ENCODE peak calls at places on chromosome 20, in ten cellular contexts. W is CD8-positive, alpha-beta T cell; Z is right cardiac atrium; V is fibroblast of lung; X is Peyer's patch; U is body of pancreas; N is spleen; Y is tibial nerve; P is endothelial cell of umbilical vein; T is cardiac muscle cell. I is an unnamed sample. For H3K4me1 and H3K27me3, the result is how much of the 10 kb centered on the place peaks cover.

GRCh38 chr20:5402903-5403531 is 86.3 kb upstream of the PROKR2 start:
- DNase-seq in Y (no peak), U (peak), N (no peak), T (peak), W (no peak), X (no peak), V (no peak), Z (no peak), P (peak), I (no peak)

GRCh38 chr20:48187891-48188290 is 402.6 kb upstream of the SULF2 start:
- DNase-seq in T (no peak), Y (no peak), W (no peak), P (no peak), N (no peak), Z (no peak), V (peak), X (no peak), U (no peak), I (no peak)

GRCh38 chr20:15699431-15700146 is 873.7 kb downstream of the KIF16B start:
- DNase-seq in U (no peak), Y (no peak), W (no peak), P (no peak), T (no peak), V (no peak), X (no peak), Z (no peak), N (no peak), I (no peak)

GRCh38 chr20:17227669-17228623 is 1.1 kb downstream of the PCSK2 start:
- DNase-seq in X (no peak), V (peak), W (no peak), P (no peak), Y (no peak), Z (peak), T (peak), N (no peak), U (peak), I (no peak)

GRCh38 chr20:53078761-53079482 is 106.8 kb downstream of the TSHZ2 start:
- DNase-seq in U (no peak), T (no peak), N (no peak), Y (no peak), X (no peak), P (no peak), V (peak), W (no peak), Z (no peak), I (no peak)

GRCh38 chr20:8515810-8516435 is 383.9 kb downstream of the PLCB1 start:
- DNase-seq in U (no peak), Y (no peak), X (no peak), P (no peak), Z (peak), V (no peak), W (no peak), T (peak), N (no peak), I (no peak)

GRCh38 chr20:57435498-57436222 is 44.5 kb downstream of the RBM38 start:
- DNase-seq in X (peak), T (peak), U (peak), V (peak), N (peak), Y (no peak), Z (peak), W (peak), P (no peak), I (peak)

GRCh38 chr20:25082498-25082873 is 545 bp upstream of the VSX1 start:
- DNase-seq in P (no peak), V (no peak), Z (no peak), W (no peak), Y (no peak), X (peak), N (no peak), U (no peak), T (no peak), I (no peak)

GRCh38 chr20:36574278-36575065 is 1.1 kb downstream of the TGIF2 start:
- DNase-seq in X (peak), W (peak), T (peak), U (peak), Z (peak), P (peak), N (peak), Y (no peak), V (peak), I (peak)

GRCh38 chr20:25340380-25340779 is 50.3 kb downstream of the ABHD12 start:
- DNase-seq in W (no peak), T (no peak), X (no peak), Y (no peak), U (no peak), P (no peak), Z (no peak), N (no peak), V (no peak), I (no peak)

GRCh38 chr20:23246682-23247664 is 103.6 kb upstream of the NXT1 start:
- DNase-seq in Y (peak), W (no peak), Z (peak), P (no peak), V (no peak), N (peak), U (no peak), T (no peak), X (no peak), I (no peak)

GRCh38 chr20:32820698-32821378 is 1.1 kb downstream of the MAPRE1 start:
- DNase-seq in T (no peak), P (no peak), V (no peak), U (no peak), W (no peak), N (peak), X (no peak), Z (no peak), Y (no peak), I (no peak)

GRCh38 chr20:54368578-54368977 is 106.8 kb upstream of the DOK5 start:
- DNase-seq in N (no peak), P (no peak), X (no peak), Y (no peak), V (no peak), W (no peak), U (no peak), Z (no peak), T (peak), I (no peak)

GRCh38 chr20:31943052-31943471 is 8.8 kb downstream of the PDRG1 start:
- DNase-seq in U (peak), Z (peak), N (no peak), P (no peak), Y (no peak), V (no peak), W (no peak), T (peak), X (no peak), I (no peak)

GRCh38 chr20:57601211-57601570 is 19.0 kb downstream of the ZBP1 start:
- DNase-seq in P (no peak), U (no peak), Z (no peak), X (no peak), W (no peak), V (peak), T (no peak), Y (no peak), N (no peak), I (no peak)

GRCh38 chr20:9613871-9614270 is 99.5 kb downstream of the LAMP5 start:
- DNase-seq in P (no peak), T (no peak), Y (no peak), W (no peak), Z (no peak), U (no peak), N (no peak), X (no peak), V (no peak), I (no peak)

GRCh38 chr20:19176483-19176882 is 36.0 kb upstream of the SLC24A3 start:
- DNase-seq in T (no peak), Y (no peak), X (no peak), N (no peak), Z (no peak), U (no peak), W (no peak), P (no peak), V (no peak), I (no peak)

GRCh38 chr20:51529758-51530157 is 12.8 kb downstream of the NFATC2 start:
- DNase-seq in X (peak), U (peak), Z (peak), V (no peak), W (peak), Y (no peak), T (no peak), P (no peak), N (peak), I (no peak)

GRCh38 chr20:21243811-21244210 is 59.3 kb upstream of the XRN2 start:
- DNase-seq in Z (no peak), Y (no peak), P (no peak), X (no peak), U (no peak), T (no peak), V (no peak), N (no peak), W (no peak), I (no peak)

GRCh38 chr20:43922614-43923013 is 8.0 kb downstream of the TOX2 start:
- DNase-seq in U (no peak), T (no peak), W (no peak), Y (no peak), P (no peak), X (no peak), V (no peak), N (no peak), Z (no peak), I (no peak)

GRCh38 chr20:36150489-36150846 is 4.1 kb upstream of the EPB41L1 start:
- DNase-seq in U (no peak), X (no peak), Y (no peak), T (no peak), W (no peak), Z (no peak), P (no peak), N (no peak), V (no peak), I (no peak)

GRCh38 chr20:13809855-13810254 is 25.0 kb downstream of the NDUFAF5 start:
- DNase-seq in T (no peak), X (no peak), W (no peak), N (no peak), V (no peak), Y (no peak), U (no peak), Z (no peak), P (no peak), I (no peak)

GRCh38 chr20:23881371-23881770 is 1.8 kb upstream of the CST5 start:
- DNase-seq in W (no peak), T (no peak), X (no peak), U (no peak), Y (no peak), P (no peak), N (no peak), Z (no peak), V (no peak), I (no peak)

GRCh38 chr20:23049933-23050838 is 714 bp upstream of the THBD start:
- DNase-seq in Z (peak), U (peak), V (no peak), T (peak), N (peak), W (no peak), Y (peak), X (no peak), P (no peak), I (no peak)

GRCh38 chr20:48823960-48824497 is 3.8 kb downstream of the PREX1 start:
- DNase-seq in Y (peak), V (peak), W (peak), T (peak), U (no peak), P (peak), X (no peak), N (no peak), Z (no peak), I (no peak)

GRCh38 chr20:53387983-53388675 is 205.5 kb downstream of the ZNF217 start:
- DNase-seq in N (no peak), X (no peak), Y (no peak), T (no peak), V (no peak), U (no peak), P (no peak), Z (no peak), W (peak), I (no peak)

GRCh38 chr20:4064118-4064962 is 49.0 kb upstream of the RNF24 start:
- DNase-seq in N (peak), W (no peak), U (peak), Z (peak), X (peak), T (peak), Y (peak), V (peak), P (peak), I (peak)
- H3K4me1 ChIP-seq in N (half or more), W (under half), U (under half), Z (under half), X (under half), T (under half), Y (under half), V (under half), P (under half), I (under half)

DNA sequence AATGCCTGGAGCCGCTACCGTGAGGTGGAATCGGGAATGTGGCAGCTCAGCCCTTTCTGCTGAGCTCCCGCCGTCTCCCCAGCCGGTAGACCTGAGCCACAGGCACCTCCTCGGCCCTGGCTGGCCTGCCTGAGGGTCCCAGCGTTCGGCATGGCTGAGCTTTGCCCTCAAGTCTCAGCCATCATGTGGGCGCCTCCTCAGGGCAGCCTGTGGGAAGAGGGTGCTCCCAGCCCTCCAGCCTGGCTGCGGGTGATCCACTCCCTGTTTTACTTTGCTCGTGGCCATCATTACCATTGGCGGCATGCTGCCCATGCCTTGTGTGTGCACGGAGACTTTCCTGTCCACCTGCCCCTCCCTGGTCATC is 329.7 kb downstream of the CDH4 start:
- DNase-seq in N (no peak), Y (no peak), Z (no peak), V (no peak), U (no peak), X (no peak), W (no peak), P (no peak), T (no peak), I (no peak)
- H3K27me3 ChIP-seq in N (under half), Y (under half), Z (under half), V (under half), U (under half), X (under half), W (under half), P (under half), T (under half), I (under half)

GRCh38 chr20:10674684-10675455 is 1.1 kb upstream of the JAG1 start:
- DNase-seq in Z (peak), U (peak), P (peak), T (peak), Y (peak), W (no peak), V (peak), N (peak), X (peak), I (peak)
- H3K4me3 ChIP-seq in Z (peak), U (peak), P (peak), T (peak), Y (peak), W (no peak), V (peak), N (peak), X (peak), I (peak)

DNA sequence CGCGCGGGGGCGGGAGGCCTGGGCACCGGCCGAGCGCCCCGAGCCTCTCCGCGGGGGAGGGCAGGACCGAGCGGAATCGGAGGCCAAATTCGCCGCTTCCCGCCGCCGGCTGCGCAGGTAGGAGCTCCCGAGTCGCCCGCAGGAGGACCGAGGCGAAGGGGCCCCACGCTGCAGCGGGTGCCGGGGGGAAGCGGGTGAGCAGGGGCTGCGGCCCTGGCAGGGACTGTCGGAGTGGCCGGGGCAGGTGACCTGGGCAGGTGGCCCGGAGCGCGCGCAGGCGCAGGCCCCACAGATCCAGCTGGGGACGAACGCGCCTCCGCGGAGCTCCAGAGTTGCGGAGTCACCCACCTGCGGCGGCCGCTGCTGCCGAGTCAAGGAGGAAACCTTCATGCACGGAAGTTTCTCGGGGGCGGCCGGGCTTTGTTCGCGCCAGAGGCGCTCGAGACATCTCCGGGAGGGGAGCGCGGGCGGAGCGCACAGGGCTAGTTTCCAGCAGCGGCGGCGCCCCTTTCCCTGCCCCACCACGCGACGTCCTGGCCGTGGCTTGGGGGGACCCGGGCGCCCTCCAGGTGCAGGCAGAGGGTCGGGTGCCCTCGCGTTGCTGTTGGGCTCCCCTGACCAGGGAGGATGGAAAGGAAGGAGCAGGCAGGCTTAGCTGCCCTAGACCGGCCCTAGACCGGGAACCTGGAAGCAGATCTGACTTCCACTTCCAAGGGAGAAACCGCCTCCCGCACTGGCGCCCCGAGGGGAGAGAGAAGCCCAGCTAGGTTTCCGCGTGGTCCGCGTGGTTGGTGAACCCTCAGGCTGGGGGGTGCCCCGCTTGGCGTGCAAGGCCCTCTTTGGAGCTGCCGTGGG is 590 bp downstream of the SLCO4A1 start:
- DNase-seq in Z (peak), V (peak), P (peak), T (no peak), X (peak), Y (no peak), N (peak), U (peak), W (peak), I (no peak)
- H3K4me1 ChIP-seq in Z (under half), V (under half), P (under half), T (under half), X (half or more), Y (under half), N (half or more), U (under half), W (under half), I (under half)

DNA sequence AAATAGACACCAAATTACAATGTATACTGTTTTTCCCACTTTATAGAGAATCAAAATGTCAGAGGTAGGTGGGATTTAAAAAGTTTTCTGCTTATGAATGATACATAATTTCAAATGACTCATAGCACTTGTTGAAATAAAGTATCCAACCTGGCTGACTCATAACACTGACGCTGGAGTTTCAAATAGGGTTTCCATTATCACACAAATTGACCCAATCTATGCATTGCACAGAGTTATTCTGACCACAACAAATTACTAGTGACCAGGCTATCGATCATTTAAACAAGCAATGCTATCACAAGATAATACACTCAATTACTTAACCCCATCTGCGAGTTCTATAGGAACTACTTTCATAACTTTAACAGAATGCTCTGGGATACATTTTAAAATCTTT is 31.9 kb upstream of the PRELID3B start:
- DNase-seq in V (peak), W (no peak), Z (no peak), P (no peak), Y (no peak), N (no peak), T (no peak), X (no peak), U (no peak), I (no peak)
- H3K27me3 ChIP-seq in V (under half), W (under half), Z (under half), P (under half), Y (under half), N (under half), T (under half), X (under half), U (under half), I (under half)

GRCh38 chr20:41046716-41047115 is 18.1 kb downstream of the TOP1 start:
- DNase-seq in T (no peak), U (no peak), V (peak), P (no peak), X (no peak), N (no peak), Y (no peak), Z (no peak), W (no peak), I (no peak)
- H3K4me3 ChIP-seq in T (no peak), U (no peak), V (no peak), P (no peak), X (no peak), N (no peak), Y (no peak), Z (no peak), W (no peak), I (no peak)

DNA sequence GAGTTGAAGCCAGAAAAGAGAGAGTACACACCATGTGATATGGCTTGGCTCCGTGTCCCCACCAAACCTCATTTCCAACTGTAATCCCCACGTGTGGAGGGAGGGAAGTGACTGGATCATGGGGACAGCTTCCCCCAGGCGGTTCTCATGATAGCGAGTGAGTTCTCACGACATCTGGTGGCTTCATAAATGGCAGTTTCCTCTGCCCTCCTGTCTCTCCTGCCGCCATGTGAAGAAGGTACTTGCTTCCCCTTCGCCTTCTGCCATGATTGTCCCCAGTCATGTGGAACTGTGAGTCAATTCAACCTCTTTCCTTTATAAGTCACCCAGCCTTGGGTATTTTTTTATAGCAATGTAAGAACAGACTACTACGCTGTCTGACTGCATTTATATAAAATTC is 40.3 kb downstream of the TAF4 start:
- DNase-seq in V (no peak), Z (no peak), T (no peak), W (no peak), Y (no peak), X (no peak), U (no peak), P (peak), N (no peak), I (peak)
- H3K4me1 ChIP-seq in V (under half), Z (under half), T (under half), W (under half), Y (under half), X (under half), U (under half), P (under half), N (under half), I (half or more)

DNA sequence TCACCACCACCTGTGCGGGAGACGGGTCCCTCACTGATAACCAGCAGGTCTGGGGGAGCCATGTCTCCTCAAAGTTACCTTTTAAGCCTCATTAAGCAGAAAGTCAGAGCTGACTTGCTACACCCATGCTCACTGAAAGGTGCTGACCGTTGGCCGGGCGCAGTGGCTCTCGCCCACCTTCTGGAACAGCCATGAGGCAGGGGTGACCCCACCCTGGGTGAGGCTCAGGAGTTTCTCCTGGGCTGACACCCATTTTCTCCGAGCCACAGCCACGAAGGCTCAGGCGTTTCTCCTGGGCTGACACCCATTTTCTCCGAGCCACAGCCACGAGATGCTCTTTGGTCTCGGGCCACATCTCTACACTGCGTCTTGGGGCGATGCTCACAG is 10.2 kb downstream of the BHLHE23 start:
- DNase-seq in P (no peak), W (no peak), X (no peak), T (no peak), N (no peak), V (no peak), Z (peak), Y (no peak), U (no peak), I (no peak)
- H3K27me3 ChIP-seq in P (under half), W (under half), X (under half), T (half or more), N (half or more), V (under half), Z (under half), Y (under half), U (under half), I (under half)